ENCODE peak calls at places on chromosomes 6 and 20, in seven cellular contexts. T, O, X, Q, E, D and V are unnamed samples.

GRCh38 chr20:25148181-25148981 is 47.1 kb upstream of the ENTPD6 start:
- DNase-seq in T (peak), O (peak), X (peak), Q (no peak), E (peak), D (peak), V (no peak)

GRCh38 chr6:78462728-78463127 is 404.6 kb upstream of the IRAK1BP1 start:
- DNase-seq in T (no peak), O (no peak), X (no peak), Q (peak), E (no peak), D (no peak), V (no peak)

GRCh38 chr6:114144887-114145851 is 174.2 kb upstream of the HDAC2 start:
- DNase-seq in T (peak), O (no peak), X (no peak), Q (no peak), E (no peak), D (no peak), V (no peak)

GRCh38 chr6:163324928-163325784 is 89.4 kb upstream of the QKI start:
- DNase-seq in T (peak), O (peak), X (no peak), Q (no peak), E (no peak), D (peak), V (peak)

GRCh38 chr6:107740496-107741190 is 83.5 kb downstream of the SCML4 start:
- DNase-seq in T (no peak), O (no peak), X (no peak), Q (no peak), E (no peak), D (no peak), V (no peak)

GRCh38 chr20:41889125-41889870 is 271.1 kb upstream of the CHD6 start:
- DNase-seq in T (peak), O (no peak), X (no peak), Q (no peak), E (no peak), D (no peak), V (no peak)

GRCh38 chr6:129748212-129748900 is 38.4 kb upstream of the ARHGAP18 start:
- DNase-seq in T (peak), O (no peak), X (peak), Q (peak), E (no peak), D (no peak), V (no peak)

GRCh38 chr6:3323148-3323547 is 64.4 kb downstream of the PSMG4 start:
- DNase-seq in T (no peak), O (no peak), X (no peak), Q (no peak), E (no peak), D (no peak), V (no peak)

GRCh38 chr20:50339196-50339901 is 148.7 kb downstream of the CEBPB start:
- DNase-seq in T (peak), O (peak), X (no peak), Q (no peak), E (no peak), D (no peak), V (no peak)

GRCh38 chr20:20393207-20393606 is 25.3 kb downstream of the INSM1 start:
- DNase-seq in T (peak), O (no peak), X (no peak), Q (no peak), E (no peak), D (no peak), V (no peak)

GRCh38 chr6:11460001-11460668 is 77.4 kb upstream of the TMEM170B start:
- DNase-seq in T (peak), O (no peak), X (no peak), Q (peak), E (no peak), D (no peak), V (no peak)

GRCh38 chr6:81747327-81747726 is 5.2 kb downstream of the TENT5A start:
- DNase-seq in T (no peak), O (no peak), X (no peak), Q (no peak), E (no peak), D (no peak), V (no peak)

GRCh38 chr20:47790032-47790965 is 5.0 kb upstream of the SULF2 start:
- DNase-seq in T (peak), O (no peak), X (no peak), Q (peak), E (no peak), D (no peak), V (no peak)

GRCh38 chr6:57248311-57248895 is 26.3 kb upstream of the RAB23 start:
- DNase-seq in T (no peak), O (no peak), X (no peak), Q (no peak), E (no peak), D (no peak), V (no peak)

GRCh38 chr6:36839819-36840379 is 655 bp upstream of the CPNE5 start:
- DNase-seq in T (peak), O (no peak), X (peak), Q (no peak), E (peak), D (peak), V (peak)

GRCh38 chr6:82567621-82568020 is 204.0 kb downstream of the TPBG start:
- DNase-seq in T (peak), O (no peak), X (no peak), Q (peak), E (no peak), D (no peak), V (no peak)

GRCh38 chr6:136551103-136551502 is 881 bp upstream of the MAP7 start:
- DNase-seq in T (peak), O (no peak), X (no peak), Q (peak), E (no peak), D (no peak), V (no peak)

GRCh38 chr6:36616888-36617521 is 22.8 kb downstream of the SRSF3 start:
- DNase-seq in T (no peak), O (peak), X (no peak), Q (peak), E (no peak), D (peak), V (no peak)

GRCh38 chr6:31736026-31736767 is at the start of gene CLIC1:
- DNase-seq in T (peak), O (peak), X (peak), Q (peak), E (peak), D (peak), V (peak)

GRCh38 chr6:112145080-112145573 is 57.7 kb downstream of the FAM229B start:
- DNase-seq in T (no peak), O (no peak), X (no peak), Q (no peak), E (no peak), D (no peak), V (no peak)

GRCh38 chr6:134722996-134723871 is 226.7 kb downstream of the ALDH8A1 start:
- DNase-seq in T (peak), O (no peak), X (no peak), Q (no peak), E (no peak), D (no peak), V (no peak)

GRCh38 chr6:112503210-112503609 is 156.1 kb downstream of the RFPL4B start:
- DNase-seq in T (no peak), O (no peak), X (no peak), Q (no peak), E (no peak), D (no peak), V (peak)

GRCh38 chr6:169897601-169898358 is 146.4 kb downstream of the ERMARD start:
- DNase-seq in T (no peak), O (no peak), X (no peak), Q (no peak), E (no peak), D (peak), V (no peak)

GRCh38 chr6:137552809-137553208 is 58.6 kb upstream of the OLIG3 start:
- DNase-seq in T (no peak), O (no peak), X (no peak), Q (no peak), E (no peak), D (no peak), V (no peak)

GRCh38 chr20:35318502-35319157 is 26.4 kb upstream of the FAM83C start:
- DNase-seq in T (peak), O (no peak), X (no peak), Q (peak), E (no peak), D (no peak), V (no peak)

GRCh38 chr20:42978184-42978974 is 211.3 kb downstream of the PTPRT start:
- DNase-seq in T (no peak), O (no peak), X (no peak), Q (no peak), E (no peak), D (no peak), V (no peak)

GRCh38 chr20:42979720-42980119 is 210.0 kb downstream of the PTPRT start:
- DNase-seq in T (no peak), O (no peak), X (no peak), Q (no peak), E (no peak), D (no peak), V (no peak)

GRCh38 chr20:42972591-42972990 is 217.1 kb downstream of the PTPRT start:
- DNase-seq in T (no peak), O (no peak), X (no peak), Q (no peak), E (no peak), D (no peak), V (no peak)

GRCh38 chr20:42974347-42974746 is 215.4 kb downstream of the PTPRT start:
- DNase-seq in T (no peak), O (no peak), X (no peak), Q (no peak), E (no peak), D (no peak), V (no peak)

GRCh38 chr20:42975974-42976373 is 213.7 kb downstream of the PTPRT start:
- DNase-seq in T (no peak), O (no peak), X (no peak), Q (no peak), E (no peak), D (no peak), V (no peak)
- TF ChIP-seq CTCF in T (no peak), O (no peak), X (no peak), Q (no peak), E (no peak), D (no peak), V (no peak)

GRCh38 chr6:147161974-147162495 is 42.2 kb upstream of the STXBP5 start:
- DNase-seq in T (peak), O (no peak), X (no peak), Q (peak), E (no peak), D (no peak), V (no peak)
- TF ChIP-seq CTCF in T (no peak), O (no peak), X (no peak), Q (no peak), E (no peak), D (no peak), V (no peak)

GRCh38 chr6:14316911-14317535 is 199.5 kb downstream of the CD83 start:
- DNase-seq in T (no peak), O (no peak), X (no peak), Q (no peak), E (no peak), D (no peak), V (peak)
- TF ChIP-seq CTCF in T (no peak), O (no peak), X (peak), Q (no peak), E (no peak), D (no peak), V (no peak)

DNA sequence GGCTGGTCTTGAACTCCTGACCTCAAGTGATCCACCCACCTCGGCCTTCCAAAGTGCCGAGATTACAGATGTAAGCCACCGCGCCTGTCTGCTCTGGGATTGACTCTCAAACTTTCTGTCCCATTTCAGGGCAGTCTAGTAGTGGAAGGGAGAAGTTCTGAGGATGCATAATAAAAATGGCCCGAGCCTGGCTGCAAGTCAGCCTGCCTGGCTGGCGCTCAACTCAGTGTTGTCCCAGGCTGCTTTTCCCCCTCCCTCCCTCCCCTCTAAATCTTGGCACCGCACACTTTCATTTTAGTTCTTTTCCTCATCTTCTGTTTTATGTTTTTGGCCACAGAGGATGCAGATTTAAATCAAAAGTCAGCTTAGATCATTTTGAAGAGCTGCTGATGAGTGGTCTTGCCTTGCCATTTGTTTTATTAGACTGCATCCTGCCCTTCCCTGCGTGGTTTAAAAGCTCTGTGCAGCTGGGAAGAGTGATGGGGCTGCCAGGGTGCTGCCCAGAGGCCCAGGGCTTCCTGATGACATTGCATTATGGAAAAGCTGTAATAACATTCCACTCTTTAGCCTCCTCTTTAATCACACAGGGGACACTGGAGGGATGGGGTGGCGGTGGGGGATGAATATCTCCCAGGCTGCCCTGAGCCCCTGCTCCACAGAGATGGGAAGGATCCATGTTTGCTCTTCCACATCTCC is 6.5 kb upstream of the UQCC2 start:
- DNase-seq in T (no peak), O (peak), X (no peak), Q (no peak), E (peak), D (no peak), V (no peak)
- TF ChIP-seq CTCF in T (no peak), O (no peak), X (no peak), Q (no peak), E (no peak), D (no peak), V (no peak)

GRCh38 chr6:138654715-138655634 is 118.6 kb upstream of the CCDC28A start:
- DNase-seq in T (peak), O (no peak), X (no peak), Q (peak), E (no peak), D (no peak), V (no peak)

GRCh38 chr6:138648127-138648526 is 125.4 kb upstream of the CCDC28A start:
- DNase-seq in T (no peak), O (no peak), X (no peak), Q (no peak), E (no peak), D (no peak), V (no peak)

GRCh38 chr6:138652824-138653223 is 120.7 kb upstream of the CCDC28A start:
- DNase-seq in T (no peak), O (no peak), X (no peak), Q (no peak), E (no peak), D (no peak), V (no peak)

GRCh38 chr6:138653435-138653834 is 120.1 kb upstream of the CCDC28A start:
- DNase-seq in T (no peak), O (no peak), X (no peak), Q (peak), E (no peak), D (no peak), V (no peak)

GRCh38 chr6:138651491-138651890 is 122.1 kb upstream of the CCDC28A start:
- DNase-seq in T (no peak), O (no peak), X (no peak), Q (no peak), E (no peak), D (no peak), V (no peak)
- TF ChIP-seq CTCF in T (no peak), O (no peak), X (no peak), Q (no peak), E (no peak), D (no peak), V (no peak)

GRCh38 chr20:3613821-3614440 is 49.3 kb downstream of the GFRA4 start:
- DNase-seq in T (peak), O (no peak), X (no peak), Q (no peak), E (no peak), D (no peak), V (no peak)

GRCh38 chr20:3614509-3614908 is 48.7 kb downstream of the GFRA4 start:
- DNase-seq in T (no peak), O (no peak), X (no peak), Q (no peak), E (no peak), D (no peak), V (no peak)

GRCh38 chr20:3616250-3616649 is 46.9 kb downstream of the GFRA4 start:
- DNase-seq in T (no peak), O (no peak), X (no peak), Q (no peak), E (no peak), D (peak), V (no peak)

DNA sequence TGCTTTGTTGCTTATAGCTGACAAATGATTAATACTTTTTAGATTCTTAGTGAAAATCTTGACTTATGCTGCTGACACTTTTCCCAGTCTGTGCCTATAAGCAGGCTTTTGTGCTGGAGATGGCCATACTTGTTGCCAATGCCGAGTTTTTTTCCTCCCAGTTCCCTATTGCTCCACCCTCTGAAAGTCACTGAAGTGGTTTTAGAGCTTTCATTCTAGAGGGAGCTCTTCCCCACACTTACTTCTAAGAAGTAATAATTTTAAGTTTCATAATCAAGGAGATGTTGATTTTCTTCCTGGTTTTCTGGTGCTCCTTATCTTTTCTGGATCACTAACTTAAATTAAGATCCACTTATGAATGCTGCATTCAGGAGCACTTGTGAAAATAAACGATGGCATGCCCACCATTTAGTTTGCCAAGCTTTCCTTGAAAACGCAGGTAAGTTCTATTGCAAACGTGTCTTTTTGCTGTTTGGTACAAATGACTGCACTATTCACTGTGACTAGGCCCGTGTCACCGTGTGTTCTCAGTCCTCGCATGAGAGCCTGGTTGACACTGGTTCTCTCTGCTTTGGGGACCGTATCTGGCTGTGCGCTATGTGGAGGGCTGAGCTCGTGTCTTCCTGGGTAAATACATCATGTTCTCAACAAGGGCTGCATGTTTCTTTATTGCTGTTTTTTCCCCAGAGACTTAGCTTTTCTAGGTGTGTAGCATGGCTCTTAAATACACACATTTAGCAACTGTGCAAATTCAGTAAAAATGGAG is 50.2 kb downstream of the GFRA4 start:
- DNase-seq in T (peak), O (no peak), X (no peak), Q (no peak), E (no peak), D (no peak), V (no peak)
- TF ChIP-seq CTCF in T (no peak), O (no peak), X (no peak), Q (no peak), E (no peak), D (no peak), V (no peak)

GRCh38 chr20:40268321-40269075 is 420.5 kb downstream of the MAFB start:
- DNase-seq in T (peak), O (no peak), X (no peak), Q (no peak), E (no peak), D (no peak), V (no peak)

GRCh38 chr20:40262219-40262618 is 426.8 kb downstream of the MAFB start:
- DNase-seq in T (no peak), O (no peak), X (no peak), Q (no peak), E (no peak), D (no peak), V (no peak)

GRCh38 chr20:40265872-40266533 is 423.0 kb downstream of the MAFB start:
- DNase-seq in T (no peak), O (no peak), X (no peak), Q (peak), E (no peak), D (no peak), V (no peak)
- TF ChIP-seq CTCF in T (peak), O (peak), X (no peak), Q (peak), E (no peak), D (peak), V (no peak)

GRCh38 chr6:143513410-143513809 is 1.9 kb upstream of the FUCA2 start:
- DNase-seq in T (no peak), O (no peak), X (peak), Q (peak), E (no peak), D (no peak), V (no peak)
- TF ChIP-seq CTCF in T (peak), O (no peak), X (peak), Q (peak), E (no peak), D (peak), V (no peak)

DNA sequence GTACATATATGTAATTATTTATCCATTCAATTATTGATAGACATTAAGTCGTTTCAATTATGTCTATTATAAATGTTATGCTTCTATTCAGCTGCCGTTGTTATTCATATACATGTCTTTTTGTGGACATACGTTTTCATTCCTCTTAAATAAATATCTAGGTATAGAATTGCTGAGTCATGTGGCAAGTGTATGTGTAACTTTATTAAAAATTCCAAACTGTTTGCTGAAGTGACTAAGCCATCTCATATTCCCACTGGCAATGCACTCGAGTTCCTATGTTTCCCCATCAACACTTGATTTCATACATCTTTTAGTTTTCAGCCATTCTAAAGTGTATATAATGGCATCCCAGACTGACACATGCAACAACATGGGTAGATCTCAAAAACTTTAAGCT is 739.7 kb upstream of the POU3F2 start:
- DNase-seq in T (no peak), O (no peak), X (no peak), Q (no peak), E (no peak), D (no peak), V (no peak)
- TF ChIP-seq CTCF in T (no peak), O (no peak), X (no peak), Q (no peak), E (no peak), D (no peak), V (no peak)

GRCh38 chr6:52389626-52390360 is 27.8 kb downstream of the PAQR8 start:
- DNase-seq in T (peak), O (no peak), X (peak), Q (peak), E (no peak), D (peak), V (no peak)
- TF ChIP-seq CTCF in T (no peak), O (no peak), X (peak), Q (no peak), E (no peak), D (no peak), V (no peak)